ENCODE peak calls at places on chromosomes 6 and 20, in four cellular contexts. S is choroid plexus epithelial cell, Y is SJSA1, F is AG10803. O is an unnamed sample.
A peak's percentile ranks its signal among the peaks of the same experiment; 100 is the strongest.

GRCh38 chr20:23151885-23152284 is 65.8 kb upstream of the CD93 start:
- DNase-seq in S (no peak), F (no peak), Y (no peak), O (no peak)

GRCh38 chr6:2980465-2980855 is 9.1 kb upstream of the SERPINB6 start:
- DNase-seq in Y (no peak), S (no peak), F (no peak), O (peak; percentile 72)

GRCh38 chr6:151098166-151098565 is 141.6 kb upstream of the AKAP12 start:
- DNase-seq in F (no peak), Y (no peak), S (no peak), O (no peak)

GRCh38 chr6:105781248-105781647 is 304.9 kb upstream of the PRDM1 start:
- DNase-seq in Y (no peak), S (no peak), F (no peak), O (peak; percentile 91)

GRCh38 chr6:146590492-146590891 is 8.3 kb upstream of the ADGB start:
- DNase-seq in S (no peak), Y (no peak), F (no peak), O (peak; percentile 43)

GRCh38 chr20:32386091-32386490 is 28.0 kb downstream of the ASXL1 start:
- DNase-seq in F (peak; percentile 55), Y (no peak), S (peak; percentile 35), O (no peak)

GRCh38 chr6:39430968-39431523 is 108.5 kb upstream of the KCNK16 start:
- DNase-seq in Y (peak; percentile 80), F (peak; percentile 73), S (peak; percentile 19), O (peak; percentile 13)

GRCh38 chr20:32792316-32792715 is 27.4 kb upstream of the MAPRE1 start:
- DNase-seq in S (peak; percentile 28), Y (peak; percentile 65), F (peak; percentile 16), O (no peak)

GRCh38 chr6:170075659-170076223 is 215.1 kb downstream of the DLL1 start:
- DNase-seq in Y (no peak), S (no peak), F (no peak), O (no peak)

GRCh38 chr20:59075934-59076508 is 33.4 kb upstream of the PRELID3B start:
- DNase-seq in F (no peak), S (no peak), Y (no peak), O (no peak)

GRCh38 chr6:35562060-35562459 is 49.4 kb upstream of the TULP1 start:
- DNase-seq in S (no peak), Y (no peak), F (no peak), O (peak; percentile 32)

GRCh38 chr6:145815351-145815772 is 767 bp upstream of the FBXO30 start:
- DNase-seq in Y (peak; percentile 49), F (peak; percentile 23), S (peak; percentile 27), O (no peak)

GRCh38 chr6:156778615-156779205 is 1.5 kb downstream of the ARID1B start:
- DNase-seq in Y (peak; percentile 56), S (peak; percentile 45), F (peak; percentile 48), O (no peak)

GRCh38 chr6:1840491-1841121 is 230.9 kb downstream of the FOXC1 start:
- DNase-seq in S (peak; percentile 45), Y (peak; percentile 75), F (no peak), O (peak; percentile 64)

GRCh38 chr6:72464791-72465691 is 156.8 kb upstream of the KCNQ5 start:
- DNase-seq in F (peak; percentile 79), S (peak; percentile 44), Y (no peak), O (peak; percentile 92)

GRCh38 chr20:61544910-61545889 is 293.1 kb downstream of the CDH4 start:
- DNase-seq in S (no peak), F (no peak), Y (no peak), O (no peak)

GRCh38 chr6:3619201-3619600 is 132.3 kb downstream of the PXDC1 start:
- DNase-seq in Y (no peak), S (no peak), F (no peak), O (no peak)

GRCh38 chr6:26056583-26057350 is 30.5 kb upstream of the HFE start:
- DNase-seq in S (peak; percentile 40), Y (no peak), F (peak; percentile 24), O (peak; percentile 12)

DNA sequence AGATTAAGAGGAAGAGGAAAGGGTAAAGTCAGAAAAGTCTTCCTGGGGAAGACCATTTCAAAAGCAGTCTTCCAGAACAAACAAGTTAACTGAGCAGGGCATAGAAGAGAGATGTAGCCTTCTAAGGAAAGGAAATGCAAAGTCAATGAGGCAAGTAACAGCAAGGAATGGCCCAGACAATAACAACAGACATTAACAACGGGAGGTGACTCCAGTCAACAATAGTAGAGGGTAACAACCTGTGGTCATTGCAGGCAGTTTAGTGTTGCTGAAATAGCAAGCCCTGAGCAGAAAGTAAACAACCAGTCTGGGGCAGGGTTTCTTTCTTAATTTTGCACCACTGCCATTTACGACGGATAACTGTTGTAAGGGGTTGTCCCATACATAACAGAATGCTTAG is 2.1 kb downstream of the MDN1 start:
- DNase-seq in F (no peak), S (no peak), Y (no peak), O (no peak)
- H3K4me3 ChIP-seq in F (no peak overlapping the region), S (no peak overlapping the region), Y (no peak overlapping the region), O (no peak overlapping the region)

DNA sequence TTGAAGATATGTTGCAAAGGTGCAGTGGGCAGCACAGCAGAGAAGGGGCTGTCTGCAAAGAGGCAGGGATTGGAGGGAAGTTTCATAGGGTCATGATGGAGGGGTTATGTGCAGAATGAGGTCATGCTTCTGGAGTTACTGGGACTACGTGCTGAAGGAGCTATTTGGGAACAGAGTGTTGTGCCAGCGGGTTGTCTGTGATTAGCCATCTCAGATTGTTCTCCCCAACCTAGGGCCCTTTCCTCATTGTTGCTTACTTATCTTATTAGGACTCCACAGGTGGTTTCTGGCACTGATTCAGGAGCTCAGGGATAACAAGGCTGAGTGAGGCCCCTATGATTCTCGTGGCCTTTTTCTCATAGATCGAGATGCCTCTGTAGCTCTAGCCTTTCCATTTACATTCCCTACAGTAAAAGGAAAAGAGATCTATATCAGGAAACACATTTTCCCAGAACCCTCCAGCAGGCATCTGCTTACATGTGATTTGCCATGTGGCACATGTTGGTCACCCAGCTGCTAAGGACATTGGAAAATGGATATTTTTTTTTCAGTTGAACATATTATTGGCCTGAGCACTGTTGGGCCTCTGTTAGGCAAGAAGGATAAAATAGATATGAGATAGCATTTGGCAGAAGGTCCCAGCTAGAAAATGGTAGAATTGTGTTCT is 429.6 kb upstream of the PLCB4 start:
- DNase-seq in F (no peak), Y (no peak), S (no peak), O (no peak)
- H3K4me3 ChIP-seq in F (no peak overlapping the region), Y (no peak overlapping the region), S (no peak overlapping the region), O (no peak overlapping the region)

DNA sequence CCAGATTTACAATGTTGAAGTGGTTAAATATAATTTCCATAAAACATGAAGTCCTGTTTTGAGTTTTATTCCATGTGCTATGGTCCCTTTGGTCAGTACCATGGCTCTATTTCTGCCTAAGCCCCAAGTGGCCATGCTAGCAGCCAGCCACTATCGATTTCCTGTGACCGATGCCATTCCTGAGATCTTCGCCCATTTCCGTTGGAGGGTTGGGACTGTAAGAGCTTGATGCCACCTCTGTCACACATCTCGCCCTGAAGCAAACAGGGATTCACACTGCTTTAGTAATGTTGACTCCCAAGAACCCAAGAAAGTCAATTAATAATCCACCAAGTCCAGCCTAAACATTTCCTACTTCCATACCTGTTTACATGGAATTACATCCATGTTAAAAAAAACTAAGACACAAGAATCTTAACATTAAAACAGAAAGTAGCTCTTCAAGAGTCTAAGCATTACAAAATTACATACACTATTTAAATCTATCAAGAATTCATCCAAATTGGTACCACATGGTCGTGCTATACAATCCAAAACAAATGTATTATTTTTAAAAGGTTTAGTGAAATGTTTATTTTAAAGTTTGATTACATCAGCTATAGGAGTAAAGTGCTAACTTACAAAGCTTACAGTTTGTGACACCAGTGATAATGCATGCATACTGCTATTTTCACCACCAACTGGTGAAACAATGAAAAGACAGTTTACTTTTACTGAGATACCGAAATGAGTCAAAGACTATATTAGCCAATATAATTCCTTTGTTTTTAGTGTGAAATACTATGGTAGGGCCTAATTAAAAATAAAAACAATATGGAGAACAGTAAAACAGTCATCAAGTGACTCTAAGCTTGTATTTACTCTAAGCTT is 2.5 kb downstream of the RBM39 start:
- DNase-seq in F (peak; percentile 58), Y (no peak), S (peak; percentile 65), O (peak; percentile 63)
- H3K4me3 ChIP-seq in F (peak overlapping the region; percentile 88), Y (no peak overlapping the region), S (peak overlapping the region; percentile 87), O (peak overlapping the region; percentile 4)

GRCh38 chr6:37134622-37135191 is 35.2 kb upstream of the PIM1 start:
- DNase-seq in F (peak; percentile 97), Y (peak; percentile 93), S (peak; percentile 97), O (peak; percentile 99)
- H3K4me3 ChIP-seq in F (peak overlapping the region; percentile 5), Y (no peak overlapping the region), S (no peak overlapping the region), O (no peak overlapping the region)

GRCh38 chr6:17281497-17282481 is 628 bp downstream of the RBM24 start:
- DNase-seq in F (peak; percentile 50), Y (peak; percentile 59), S (no peak), O (no peak)
- H3K4me3 ChIP-seq in F (peak overlapping the region; percentile 92), Y (peak overlapping the region; percentile 84), S (peak overlapping the region; percentile 71), O (peak overlapping the region; percentile 59)

GRCh38 chr6:42046491-42047219 is 3.7 kb upstream of the TAF8 start:
- DNase-seq in S (peak; percentile 75), F (peak; percentile 16), Y (no peak), O (no peak)
- H3K4me3 ChIP-seq in S (peak overlapping the region; percentile 93), F (no peak overlapping the region), Y (no peak overlapping the region), O (no peak overlapping the region)

DNA sequence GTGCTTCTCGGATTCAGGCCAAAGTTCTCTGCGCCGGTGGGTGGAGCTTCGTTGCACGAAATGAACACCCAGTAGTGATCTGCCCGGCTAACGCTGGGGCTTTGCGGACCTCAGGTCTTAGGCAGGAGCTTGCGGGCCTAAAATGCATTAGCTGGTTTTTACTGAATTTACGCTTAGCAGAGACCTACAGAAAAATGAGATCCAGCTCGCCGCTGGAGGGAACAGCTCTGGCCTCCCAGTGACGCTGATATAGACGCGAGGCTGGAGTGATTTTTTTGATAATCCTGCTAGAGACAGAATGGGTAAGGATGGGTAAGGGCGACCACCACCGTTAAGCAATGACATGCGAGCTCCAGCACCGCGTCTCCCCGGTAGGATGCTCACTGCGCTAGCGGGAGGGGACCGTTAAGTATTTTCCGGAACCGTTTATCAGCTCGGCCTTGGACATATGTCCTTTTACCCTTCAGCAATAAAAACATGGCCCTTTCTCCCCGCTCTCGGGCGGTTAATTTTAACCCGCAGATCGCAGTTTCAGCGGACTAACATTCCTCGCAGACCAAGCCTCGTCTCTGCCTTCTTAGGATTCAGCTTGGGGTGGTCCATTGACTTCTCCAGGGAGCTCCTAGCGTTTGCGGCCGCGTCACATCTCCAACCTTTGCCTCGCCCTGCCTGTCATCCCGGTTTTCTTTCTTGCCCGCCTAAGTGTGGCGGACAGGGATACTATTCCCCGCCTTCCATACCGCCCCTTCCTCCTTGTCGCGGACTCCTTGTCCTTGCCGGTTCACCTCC is 109.3 kb downstream of the GPX5 start:
- DNase-seq in Y (no peak), F (no peak), S (peak; percentile 19), O (peak; percentile 23)
- H3K4me3 ChIP-seq in Y (peak overlapping the region; percentile 10), F (peak overlapping the region; percentile 46), S (peak overlapping the region; percentile 44), O (peak overlapping the region; percentile 33)